ENCODE peak calls at places on chromosome 14, in seven cellular contexts. Y is stomach; M is testis; A is Panc1; Z is CD8-positive, alpha-beta memory T cell; X is iPS DF 6.9; S is A549. J is an unnamed sample. For H3K4me1, the result is how much of the 10 kb centered on the place peaks cover.

GRCh38 chr14:69643430-69644200 is 32.2 kb downstream of the SUSD6 start:
- DNase-seq in Y (peak), M (no peak), A (peak), Z (no peak), X (no peak), S (peak), J (peak)

GRCh38 chr14:51211149-51211548 is 28.9 kb upstream of the TMX1 start:
- DNase-seq in Y (peak), M (no peak), A (no peak), Z (no peak), X (no peak), S (peak), J (peak)

GRCh38 chr14:72666610-72667009 is 227.3 kb downstream of the DPF3 start:
- DNase-seq in Y (no peak), M (no peak), A (no peak), Z (no peak), X (no peak), S (peak), J (no peak)

GRCh38 chr14:57502581-57503254 is 9.1 kb upstream of the CCDC198 start:
- DNase-seq in Y (no peak), M (peak), A (no peak), Z (no peak), X (no peak), S (no peak), J (peak)

GRCh38 chr14:24264298-24264697 is 1.3 kb upstream of the TGM1 start:
- DNase-seq in Y (no peak), M (no peak), A (no peak), Z (no peak), X (no peak), S (no peak), J (no peak)

GRCh38 chr14:33847066-33847465 is 103.8 kb downstream of the EGLN3 start:
- DNase-seq in Y (no peak), M (no peak), A (no peak), Z (no peak), X (no peak), S (no peak), J (no peak)

GRCh38 chr14:68935761-68936209 is 43.3 kb downstream of the ACTN1 start:
- DNase-seq in Y (peak), M (peak), A (no peak), Z (no peak), X (no peak), S (no peak), J (no peak)

GRCh38 chr14:99677231-99677891 is 6.7 kb upstream of the CYP46A1 start:
- DNase-seq in Y (no peak), M (no peak), A (no peak), Z (no peak), X (no peak), S (no peak), J (no peak)

GRCh38 chr14:68473794-68474193 is 319.1 kb downstream of the ZFP36L1 start:
- DNase-seq in Y (no peak), M (no peak), A (no peak), Z (no peak), X (no peak), S (peak), J (no peak)

GRCh38 chr14:54806616-54807015 is 96.0 kb downstream of the GCH1 start:
- DNase-seq in Y (no peak), M (no peak), A (no peak), Z (no peak), X (no peak), S (no peak), J (no peak)
- H3K4me1 ChIP-seq in Y (under half), M (under half), A (under half), Z (under half), X (under half), S (under half), J (under half)

DNA sequence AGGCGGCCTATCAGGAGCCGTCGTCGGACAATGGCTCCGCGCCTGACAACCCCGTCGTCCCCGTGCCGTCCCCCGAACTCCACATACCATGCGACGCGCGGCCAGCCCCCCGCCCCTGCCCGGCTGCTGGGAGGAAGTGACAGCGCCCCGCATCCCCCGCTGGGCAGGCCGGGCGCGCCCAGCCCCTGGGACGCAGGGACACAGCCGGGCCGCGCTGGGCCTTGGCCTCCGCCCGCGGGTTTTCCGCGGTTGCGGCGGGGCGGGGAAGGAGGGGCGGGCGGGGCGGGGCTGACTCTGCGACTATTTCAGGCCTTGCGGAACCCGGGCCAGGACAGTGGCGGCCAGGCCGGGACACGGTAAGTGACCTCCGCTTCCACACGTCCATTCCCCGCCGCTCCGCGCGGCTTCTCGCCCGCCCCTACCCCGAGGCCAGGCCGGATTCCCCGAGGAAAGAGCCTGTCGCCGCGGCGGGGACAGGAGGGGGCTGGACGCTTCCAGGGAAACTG is at the start of gene TNFAIP2:
- DNase-seq in Y (no peak), M (no peak), A (no peak), Z (no peak), X (no peak), S (peak), J (no peak)
- H3K4me1 ChIP-seq in Y (half or more), M (under half), A (under half), Z (under half), X (under half), S (half or more), J (under half)

GRCh38 chr14:104927901-104928300 is 3.2 kb downstream of the PLD4 start:
- DNase-seq in Y (no peak), M (no peak), A (no peak), Z (no peak), X (no peak), S (no peak), J (no peak)

GRCh38 chr14:104930526-104931322 is 6.0 kb downstream of the PLD4 start:
- DNase-seq in Y (no peak), M (no peak), A (no peak), Z (no peak), X (no peak), S (no peak), J (peak)

GRCh38 chr14:104928391-104929133 is 3.9 kb downstream of the PLD4 start:
- DNase-seq in Y (no peak), M (no peak), A (no peak), Z (no peak), X (no peak), S (no peak), J (no peak)

GRCh38 chr14:104931323-104931770 is 6.7 kb downstream of the PLD4 start:
- DNase-seq in Y (no peak), M (no peak), A (no peak), Z (no peak), X (no peak), S (no peak), J (no peak)

GRCh38 chr14:104929268-104930230 is 4.9 kb downstream of the PLD4 start:
- DNase-seq in Y (no peak), M (no peak), A (no peak), Z (no peak), X (no peak), S (no peak), J (no peak)
- H3K4me1 ChIP-seq in Y (under half), M (under half), A (under half), Z (under half), X (under half), S (under half), J (under half)

GRCh38 chr14:98513558-98513957 is 758.4 kb downstream of the BCL11B start:
- DNase-seq in Y (no peak), M (no peak), A (no peak), Z (no peak), X (no peak), S (no peak), J (no peak)
- H3K4me1 ChIP-seq in Y (under half), M (under half), A (under half), Z (under half), X (under half), S (under half), J (under half)

DNA sequence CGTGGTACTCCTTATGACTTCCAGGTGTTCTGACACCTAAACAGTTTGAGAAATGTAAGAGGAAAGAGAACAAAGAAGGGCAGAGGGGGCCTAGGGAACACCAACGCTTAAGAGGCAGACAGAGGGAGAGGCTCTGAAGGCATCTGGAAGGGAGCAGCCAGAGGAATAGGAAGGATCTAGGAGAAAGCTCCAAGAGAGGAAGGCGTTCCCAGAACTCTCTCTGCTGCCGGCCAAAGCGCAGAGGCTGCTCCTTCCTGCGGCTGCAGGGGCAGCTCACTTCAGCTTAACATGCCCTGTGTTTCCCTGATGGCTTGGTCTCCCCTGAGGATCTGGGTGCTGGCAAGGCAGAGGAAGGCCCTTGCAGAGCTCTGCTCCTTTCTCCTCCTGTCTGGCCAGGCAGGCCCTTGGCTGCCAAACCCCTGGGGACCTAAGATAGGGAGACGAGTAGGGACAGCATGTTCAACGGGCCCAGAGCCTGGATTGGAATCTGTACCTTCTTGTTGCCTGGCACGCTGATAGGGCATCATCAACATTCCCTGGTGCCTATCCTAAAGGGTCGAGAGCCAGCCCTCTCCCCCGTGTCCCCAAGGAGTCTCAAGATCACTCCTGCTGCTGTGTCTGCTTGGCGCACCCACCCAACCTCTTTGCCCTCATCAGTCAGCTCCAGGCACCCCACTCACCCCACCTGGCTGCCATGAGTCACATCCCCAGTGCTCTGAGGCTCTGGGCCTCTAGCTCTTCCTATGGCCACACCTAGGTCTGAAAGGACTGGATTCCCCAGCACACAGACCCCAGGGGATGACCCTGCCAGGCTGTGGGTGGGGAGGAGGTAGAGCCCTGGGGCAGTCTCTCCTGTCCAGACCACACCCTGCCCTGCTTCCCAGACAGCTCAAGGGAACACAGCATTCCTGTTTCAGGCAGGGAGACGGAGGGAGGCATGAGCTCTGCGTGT is 45.6 kb downstream of the LTBP2 start:
- DNase-seq in Y (no peak), M (no peak), A (no peak), Z (no peak), X (no peak), S (peak), J (no peak)
- H3K4me1 ChIP-seq in Y (half or more), M (under half), A (under half), Z (under half), X (under half), S (half or more), J (under half)

GRCh38 chr14:61603736-61604135 is 91.6 kb upstream of the HIF1A start:
- DNase-seq in Y (no peak), M (no peak), A (no peak), Z (no peak), X (no peak), S (no peak), J (no peak)
- H3K4me1 ChIP-seq in Y (under half), M (under half), A (under half), Z (under half), X (under half), S (under half), J (under half)

GRCh38 chr14:89564291-89564957 is 147.4 kb upstream of the FOXN3 start:
- DNase-seq in Y (no peak), M (no peak), A (no peak), Z (no peak), X (no peak), S (no peak), J (no peak)

GRCh38 chr14:89564999-89565398 is 148.0 kb upstream of the FOXN3 start:
- DNase-seq in Y (no peak), M (no peak), A (no peak), Z (no peak), X (no peak), S (no peak), J (no peak)

GRCh38 chr14:89566644-89567411 is 149.8 kb upstream of the FOXN3 start:
- DNase-seq in Y (no peak), M (no peak), A (no peak), Z (no peak), X (no peak), S (no peak), J (no peak)

GRCh38 chr14:89566180-89566579 is 149.1 kb upstream of the FOXN3 start:
- DNase-seq in Y (no peak), M (no peak), A (no peak), Z (no peak), X (no peak), S (no peak), J (no peak)

GRCh38 chr14:89563503-89563902 is 146.5 kb upstream of the FOXN3 start:
- DNase-seq in Y (no peak), M (no peak), A (no peak), Z (no peak), X (no peak), S (no peak), J (no peak)
- H3K4me1 ChIP-seq in Y (under half), M (under half), A (under half), Z (under half), X (under half), S (under half), J (under half)

DNA sequence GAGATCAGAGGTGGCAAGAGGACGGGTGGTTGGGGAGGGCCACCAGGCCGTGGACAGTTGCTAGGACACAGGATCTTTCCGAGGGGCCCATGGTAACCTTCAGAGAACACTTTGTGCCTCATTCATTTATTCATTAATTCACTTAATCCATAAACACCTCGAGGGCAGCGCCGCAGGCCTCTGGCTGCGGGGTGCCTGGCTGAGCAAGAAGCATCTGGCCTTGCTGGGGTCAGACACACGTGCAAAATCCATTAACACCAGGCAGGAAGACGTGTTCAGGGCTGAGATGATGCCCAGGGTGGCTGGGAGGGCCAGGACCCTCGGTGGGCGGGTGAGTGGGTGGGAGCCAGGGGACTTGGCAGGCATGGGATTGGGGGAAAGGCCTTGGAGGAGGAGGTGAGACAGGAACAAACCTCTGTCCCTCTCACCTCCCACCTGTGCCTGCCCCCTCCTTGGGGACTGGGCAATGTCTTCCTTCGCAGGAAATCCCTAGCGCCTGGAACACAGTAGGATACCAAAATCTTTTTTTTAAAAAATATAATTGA is 6.6 kb upstream of the DLK1 start:
- DNase-seq in Y (no peak), M (no peak), A (no peak), Z (no peak), X (no peak), S (no peak), J (no peak)
- H3K4me1 ChIP-seq in Y (under half), M (under half), A (under half), Z (under half), X (under half), S (under half), J (under half)

GRCh38 chr14:102692334-102692733 is 84.9 kb upstream of the TRAF3 start:
- DNase-seq in Y (no peak), M (no peak), A (no peak), Z (no peak), X (no peak), S (no peak), J (no peak)
- H3K4me1 ChIP-seq in Y (half or more), M (under half), A (under half), Z (under half), X (under half), S (under half), J (under half)

J was measured in SJCRH30.